ENCODE peak calls at places on chromosomes 3 and 15, in eight cellular contexts. V is nucleus accumbens; N is Calu3; G is heart left ventricle; S is CD4-positive, CD25-positive, alpha-beta regulatory T cell; F is GM03348; Q is right atrium auricular region; C is T-helper 1 cell. A is an unnamed sample.

GRCh38 chr3:98733055-98733777 is 29.9 kb upstream of the ST3GAL6 start:
- DNase-seq in S (no peak), N (peak), F (peak), C (no peak), Q (no peak), G (peak), V (no peak), A (peak)

GRCh38 chr3:106842151-106842550 is 535.1 kb upstream of the CCDC54 start:
- DNase-seq in G (no peak), N (no peak), S (no peak), F (no peak), Q (no peak), C (no peak), V (no peak), A (no peak)

GRCh38 chr3:101902041-101902440 is 52.7 kb downstream of the NFKBIZ start:
- DNase-seq in S (no peak), G (no peak), Q (no peak), N (no peak), V (no peak), F (peak), C (no peak), A (peak)

GRCh38 chr3:70806556-70806955 is 494.1 kb upstream of the MDFIC2 start:
- DNase-seq in V (no peak), N (no peak), F (no peak), S (no peak), C (no peak), Q (no peak), G (no peak), A (no peak)

GRCh38 chr15:46848704-46849103 is 868.6 kb upstream of the SEMA6D start:
- DNase-seq in Q (no peak), S (no peak), V (no peak), N (no peak), F (peak), C (no peak), G (no peak), A (peak)

GRCh38 chr15:89090791-89091666 is 2.8 kb downstream of the ABHD2 start:
- DNase-seq in Q (peak), V (no peak), C (no peak), S (peak), N (peak), G (peak), F (peak), A (peak)

GRCh38 chr15:28125673-28126651 is 26.8 kb upstream of the OCA2 start:
- DNase-seq in N (no peak), S (peak), F (peak), G (no peak), V (no peak), C (no peak), Q (no peak), A (peak)

GRCh38 chr15:25694238-25694584 is 168.9 kb downstream of the ATP10A start:
- DNase-seq in C (no peak), N (no peak), Q (no peak), G (no peak), V (no peak), S (no peak), F (no peak), A (no peak)

GRCh38 chr3:183315739-183316138 is 62.7 kb downstream of the B3GNT5 start:
- DNase-seq in G (no peak), S (no peak), V (no peak), F (no peak), Q (no peak), C (no peak), N (no peak), A (no peak)

GRCh38 chr15:48493084-48493762 is 152.3 kb downstream of the FBN1 start:
- DNase-seq in G (no peak), V (no peak), Q (no peak), F (peak), S (no peak), C (no peak), N (no peak), A (peak)

GRCh38 chr3:106013971-106014370 is 145.2 kb upstream of the CBLB start:
- DNase-seq in G (no peak), V (no peak), F (peak), S (no peak), Q (no peak), C (no peak), N (no peak), A (peak)

GRCh38 chr15:75153565-75154248 is 48.0 kb upstream of the C15orf39 start:
- DNase-seq in S (no peak), V (no peak), F (no peak), N (no peak), C (no peak), Q (no peak), G (no peak), A (no peak)

GRCh38 chr3:65712156-65712555 is 326.6 kb downstream of the MAGI1 start:
- DNase-seq in Q (no peak), G (no peak), S (no peak), F (peak), N (no peak), C (no peak), V (no peak), A (no peak)

A was measured in fibroblast of villous mesenchyme.